ENCODE peak calls at places on chromosomes 13 and 19, in ten cellular contexts. One of them, this sample, is unnamed.

GRCh38 chr13:97630725-97631124 is 196.8 kb downstream of the RAP2A start:
- DNase-seq in mesendoderm: no peak
- DNase-seq in RWPE1: no peak
- DNase-seq in fibroblast of mammary gland: no peak
- DNase-seq in NCI-H187: no peak
- DNase-seq in midbrain: no peak
- DNase-seq in A549: no peak
- DNase-seq in breast epithelium: no peak
- DNase-seq in neural crest cell: no peak
- DNase-seq in Calu3: no peak
- DNase-seq in this sample: no peak

GRCh38 chr19:31591258-31591657 is 242.0 kb upstream of the TSHZ3 start:
- DNase-seq in mesendoderm: peak
- DNase-seq in RWPE1: no peak
- DNase-seq in fibroblast of mammary gland: no peak
- DNase-seq in NCI-H187: no peak
- DNase-seq in midbrain: no peak
- DNase-seq in A549: no peak
- DNase-seq in breast epithelium: no peak
- DNase-seq in neural crest cell: no peak
- DNase-seq in Calu3: no peak
- DNase-seq in this sample: no peak

GRCh38 chr13:45231722-45232121 is 30.9 kb upstream of the KCTD4 start:
- DNase-seq in mesendoderm: peak
- DNase-seq in RWPE1: no peak
- DNase-seq in fibroblast of mammary gland: peak
- DNase-seq in NCI-H187: no peak
- DNase-seq in midbrain: no peak
- DNase-seq in A549: no peak
- DNase-seq in breast epithelium: no peak
- DNase-seq in neural crest cell: no peak
- DNase-seq in Calu3: no peak
- DNase-seq in this sample: no peak

GRCh38 chr19:30116984-30117555 is 175.0 kb downstream of the URI1 start:
- DNase-seq in mesendoderm: peak
- DNase-seq in RWPE1: no peak
- DNase-seq in fibroblast of mammary gland: no peak
- DNase-seq in NCI-H187: no peak
- DNase-seq in midbrain: no peak
- DNase-seq in A549: no peak
- DNase-seq in breast epithelium: no peak
- DNase-seq in neural crest cell: no peak
- DNase-seq in Calu3: no peak
- DNase-seq in this sample: no peak

GRCh38 chr13:79398915-79399314 is 7.1 kb downstream of the RBM26 start:
- DNase-seq in mesendoderm: no peak
- DNase-seq in RWPE1: peak
- DNase-seq in fibroblast of mammary gland: peak
- DNase-seq in NCI-H187: no peak
- DNase-seq in midbrain: no peak
- DNase-seq in A549: no peak
- DNase-seq in breast epithelium: no peak
- DNase-seq in neural crest cell: no peak
- DNase-seq in Calu3: no peak
- DNase-seq in this sample: no peak

GRCh38 chr19:29113838-29114237 is 99.1 kb downstream of the UQCRFS1 start:
- DNase-seq in mesendoderm: no peak
- DNase-seq in RWPE1: no peak
- DNase-seq in fibroblast of mammary gland: no peak
- DNase-seq in NCI-H187: no peak
- DNase-seq in midbrain: no peak
- DNase-seq in A549: no peak
- DNase-seq in breast epithelium: no peak
- DNase-seq in neural crest cell: no peak
- DNase-seq in Calu3: no peak
- DNase-seq in this sample: no peak

GRCh38 chr13:74026753-74027152 is 107.5 kb downstream of the KLF12 start:
- DNase-seq in mesendoderm: peak
- DNase-seq in RWPE1: peak
- DNase-seq in fibroblast of mammary gland: no peak
- DNase-seq in NCI-H187: no peak
- DNase-seq in midbrain: no peak
- DNase-seq in A549: no peak
- DNase-seq in breast epithelium: no peak
- DNase-seq in neural crest cell: no peak
- DNase-seq in Calu3: peak
- DNase-seq in this sample: no peak

GRCh38 chr19:33471111-33471996 is 50.2 kb downstream of the PEPD start:
- DNase-seq in mesendoderm: no peak
- DNase-seq in RWPE1: no peak
- DNase-seq in fibroblast of mammary gland: no peak
- DNase-seq in NCI-H187: no peak
- DNase-seq in midbrain: no peak
- DNase-seq in A549: no peak
- DNase-seq in breast epithelium: no peak
- DNase-seq in neural crest cell: no peak
- DNase-seq in Calu3: no peak
- DNase-seq in this sample: no peak

GRCh38 chr13:87754097-87754496 is 82.9 kb downstream of the SLITRK5 start:
- DNase-seq in mesendoderm: no peak
- DNase-seq in RWPE1: no peak
- DNase-seq in fibroblast of mammary gland: no peak
- DNase-seq in NCI-H187: no peak
- DNase-seq in midbrain: no peak
- DNase-seq in A549: no peak
- DNase-seq in breast epithelium: no peak
- DNase-seq in neural crest cell: no peak
- DNase-seq in Calu3: no peak
- DNase-seq in this sample: no peak

GRCh38 chr19:43596842-43597461 is 557 bp downstream of the ZNF576 start:
- DNase-seq in mesendoderm: no peak
- DNase-seq in RWPE1: no peak
- DNase-seq in fibroblast of mammary gland: no peak
- DNase-seq in NCI-H187: no peak
- DNase-seq in midbrain: no peak
- DNase-seq in A549: no peak
- DNase-seq in breast epithelium: no peak
- DNase-seq in neural crest cell: no peak
- DNase-seq in Calu3: no peak
- DNase-seq in this sample: no peak

GRCh38 chr13:111153977-111154332 is 38.8 kb downstream of the ARHGEF7 start:
- DNase-seq in mesendoderm: no peak
- DNase-seq in RWPE1: peak
- DNase-seq in fibroblast of mammary gland: peak
- DNase-seq in NCI-H187: no peak
- DNase-seq in midbrain: no peak
- DNase-seq in A549: peak
- DNase-seq in breast epithelium: no peak
- DNase-seq in neural crest cell: no peak
- DNase-seq in Calu3: peak
- DNase-seq in this sample: no peak

GRCh38 chr19:4199699-4200293 is 17.3 kb downstream of the ANKRD24 start:
- DNase-seq in mesendoderm: no peak
- DNase-seq in RWPE1: no peak
- DNase-seq in fibroblast of mammary gland: no peak
- DNase-seq in NCI-H187: no peak
- DNase-seq in midbrain: no peak
- DNase-seq in A549: peak
- DNase-seq in breast epithelium: no peak
- DNase-seq in neural crest cell: no peak
- DNase-seq in Calu3: peak
- DNase-seq in this sample: no peak

GRCh38 chr19:5585461-5586299 is 17.9 kb upstream of the TINCR start:
- DNase-seq in mesendoderm: peak
- DNase-seq in RWPE1: no peak
- DNase-seq in fibroblast of mammary gland: no peak
- DNase-seq in NCI-H187: no peak
- DNase-seq in midbrain: peak
- DNase-seq in A549: no peak
- DNase-seq in breast epithelium: no peak
- DNase-seq in neural crest cell: no peak
- DNase-seq in Calu3: no peak
- DNase-seq in this sample: no peak

GRCh38 chr13:46801831-46802230 is 4.9 kb upstream of the ESD start:
- DNase-seq in mesendoderm: no peak
- DNase-seq in RWPE1: no peak
- DNase-seq in fibroblast of mammary gland: no peak
- DNase-seq in NCI-H187: no peak
- DNase-seq in midbrain: no peak
- DNase-seq in A549: no peak
- DNase-seq in breast epithelium: no peak
- DNase-seq in neural crest cell: no peak
- DNase-seq in Calu3: no peak
- DNase-seq in this sample: no peak

This sample was measured in left lung.